ENCODE peak calls at places on chromosomes 13 and 19, in five cellular contexts. P is H9, T is iPS DF 6.9, L is cardiac muscle cell, Q is PC-3. Z is an unnamed sample.
A peak's percentile ranks its signal among the peaks of the same experiment; 100 is the strongest.

GRCh38 chr13:59409211-59409610 is 754.5 kb downstream of the DIAPH3 start:
- DNase-seq in P (peak; percentile 49), L (no peak), Q (no peak), T (no peak), Z (no peak)

GRCh38 chr19:42132030-42132628 is at the start of gene POU2F2:
- DNase-seq in L (no peak), Q (no peak), T (no peak), P (peak; percentile 60), Z (peak; percentile 96)

GRCh38 chr19:42111811-42112210 is 20.4 kb downstream of the POU2F2 start:
- DNase-seq in Q (no peak), T (no peak), L (no peak), P (no peak), Z (no peak)

GRCh38 chr19:12648088-12648487 is 18.5 kb downstream of the MAN2B1 start:
- DNase-seq in Q (no peak), T (no peak), L (no peak), P (peak; percentile 76), Z (no peak)

GRCh38 chr13:106232680-106233079 is 302.8 kb downstream of the EFNB2 start:
- DNase-seq in L (peak; percentile 25), T (no peak), P (no peak), Q (no peak), Z (no peak)

GRCh38 chr19:53511933-53512374 is 26.0 kb upstream of the ZNF331 start:
- DNase-seq in P (peak; percentile 90), Q (peak; percentile 63), L (peak; percentile 80), T (peak; percentile 71), Z (peak; percentile 92)

GRCh38 chr19:21604351-21604926 is 99.0 kb downstream of the ZNF429 start:
- DNase-seq in L (peak; percentile 26), T (no peak), Q (peak; percentile 34), P (no peak), Z (peak; percentile 62)

GRCh38 chr13:86082116-86082515 is 282.9 kb upstream of the SLITRK6 start:
- DNase-seq in Q (peak; percentile 40), P (no peak), T (no peak), L (no peak), Z (no peak)

GRCh38 chr19:40807147-40808020 is 8.4 kb downstream of the EGLN2 start:
- DNase-seq in T (no peak), P (peak; percentile 86), L (peak; percentile 34), Q (peak; percentile 49), Z (no peak)
- H3K4me1 ChIP-seq in T (peaks cover 1% of the 10 kb centered on the region), P (peaks cover 13% of the 10 kb centered on the region), L (peaks cover 33% of the 10 kb centered on the region), Q (peaks cover 12% of the 10 kb centered on the region), Z (peaks cover 49% of the 10 kb centered on the region)

GRCh38 chr13:20436505-20436904 is 89.2 kb downstream of the CRYL1 start:
- DNase-seq in L (no peak), Q (no peak), P (no peak), T (no peak), Z (no peak)
- H3K4me1 ChIP-seq in L (no peaks in the 10 kb centered on the region), Q (peaks cover 8% of the 10 kb centered on the region), P (no peaks in the 10 kb centered on the region), T (no peaks in the 10 kb centered on the region), Z (peaks cover 8% of the 10 kb centered on the region)

GRCh38 chr19:56107626-56108351 is 13.3 kb downstream of the ZNF787 start:
- DNase-seq in P (no peak), L (no peak), T (no peak), Q (no peak), Z (no peak)

GRCh38 chr19:56106993-56107392 is 14.1 kb downstream of the ZNF787 start:
- DNase-seq in L (no peak), Q (no peak), P (no peak), T (no peak), Z (no peak)

GRCh38 chr19:56110515-56111448 is 10.3 kb downstream of the ZNF787 start:
- DNase-seq in Q (no peak), T (no peak), L (peak; percentile 66), P (no peak), Z (no peak)

GRCh38 chr19:56109216-56109615 is 11.9 kb downstream of the ZNF787 start:
- DNase-seq in T (no peak), Q (no peak), P (no peak), L (no peak), Z (no peak)

DNA sequence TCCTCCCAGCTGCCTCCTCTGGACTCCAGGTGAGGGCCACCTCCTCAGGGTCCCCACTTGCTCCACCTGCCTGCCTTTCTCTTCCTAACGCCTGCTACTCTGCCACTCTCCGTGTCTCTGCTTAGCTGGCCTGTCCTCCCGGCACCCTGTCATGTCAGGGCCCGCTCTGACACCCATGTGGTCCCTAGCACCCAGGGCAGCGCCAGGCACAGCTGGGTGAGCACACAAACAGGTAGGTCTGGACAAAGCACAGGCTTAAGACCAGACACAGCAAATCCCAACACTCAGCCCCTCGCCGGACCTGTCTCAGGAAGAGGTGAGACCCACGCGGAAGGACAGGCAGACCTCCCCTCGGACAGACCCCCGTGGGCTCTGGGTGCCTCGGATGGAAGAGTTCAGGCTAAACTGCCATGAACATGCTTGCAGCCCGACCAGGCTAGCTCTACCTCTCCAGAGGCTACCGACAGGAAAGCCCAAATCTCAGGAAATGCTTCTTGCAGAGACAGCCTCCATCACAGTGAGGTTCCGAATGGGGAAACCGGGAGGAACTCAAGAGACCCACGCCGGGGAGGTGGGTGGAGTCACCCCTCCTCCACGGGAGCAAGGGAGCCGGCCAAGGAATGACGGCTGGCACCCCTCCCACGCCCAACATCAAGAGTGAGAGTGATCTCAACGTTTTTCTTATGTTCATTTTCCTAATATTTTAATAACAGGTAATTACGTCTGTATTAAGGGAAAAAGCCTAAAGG is 12.5 kb downstream of the ZNF787 start:
- DNase-seq in T (no peak), Q (no peak), P (no peak), L (no peak), Z (no peak)
- H3K4me1 ChIP-seq in T (peaks cover 20% of the 10 kb centered on the region), Q (no peaks in the 10 kb centered on the region), P (peaks cover 13% of the 10 kb centered on the region), L (peaks cover 55% of the 10 kb centered on the region), Z (peaks cover 35% of the 10 kb centered on the region)

GRCh38 chr13:98999635-98999952 is 21.7 kb upstream of the DOCK9 start:
- DNase-seq in L (no peak), Q (no peak), P (no peak), T (no peak), Z (no peak)
- H3K4me1 ChIP-seq in L (peaks cover 9% of the 10 kb centered on the region), Q (peaks cover 10% of the 10 kb centered on the region), P (peaks cover 7% of the 10 kb centered on the region), T (peaks cover 4% of the 10 kb centered on the region), Z (peaks cover 11% of the 10 kb centered on the region)

DNA sequence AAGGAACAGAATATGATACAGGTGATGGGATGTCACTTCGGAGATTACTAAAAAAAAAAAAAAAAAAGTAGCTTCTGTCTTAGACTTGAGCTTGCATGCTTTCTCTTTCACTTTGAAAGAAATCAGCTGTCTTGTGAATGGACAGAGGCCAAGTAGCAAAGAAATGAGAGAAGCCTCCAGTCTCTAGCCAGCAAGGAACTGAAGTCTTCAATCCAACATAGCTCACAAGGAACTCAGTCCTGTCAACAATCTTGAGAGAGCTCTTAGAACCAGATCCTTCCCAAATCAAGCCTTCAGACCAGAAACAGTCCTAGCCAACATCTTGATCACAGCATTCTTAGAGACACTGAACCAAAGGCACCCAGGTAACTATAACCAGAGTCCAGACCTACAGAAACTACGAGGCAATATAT is 7.7 kb downstream of the N4BP2L2 start:
- DNase-seq in P (no peak), L (no peak), Q (no peak), T (no peak), Z (no peak)
- H3K4me1 ChIP-seq in P (no peaks in the 10 kb centered on the region), L (peaks cover 25% of the 10 kb centered on the region), Q (peaks cover 10% of the 10 kb centered on the region), T (no peaks in the 10 kb centered on the region), Z (peaks cover 24% of the 10 kb centered on the region)

DNA sequence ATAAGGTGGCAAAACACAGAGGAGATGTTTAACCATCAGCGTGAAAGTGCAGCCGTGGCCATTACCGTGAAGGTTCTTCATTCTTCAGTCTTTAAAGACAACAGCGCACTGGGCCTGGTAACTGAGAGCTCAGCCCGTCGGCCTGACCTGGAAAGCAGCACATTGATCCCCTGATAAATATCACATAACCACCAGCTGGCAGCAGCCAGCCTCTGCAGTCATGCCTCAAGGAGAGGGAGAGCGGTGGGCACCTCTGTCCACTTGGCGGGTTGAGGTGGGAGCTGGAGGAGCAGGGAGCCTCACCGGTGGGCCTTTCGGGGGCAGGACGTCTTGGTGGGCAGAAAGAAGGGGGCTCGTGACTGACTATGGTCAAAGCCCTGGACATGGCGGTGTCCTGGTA is 58.1 kb downstream of the MCF2L start:
- DNase-seq in P (no peak), T (no peak), Q (no peak), L (no peak), Z (no peak)
- H3K4me1 ChIP-seq in P (no peaks in the 10 kb centered on the region), T (peaks cover 7% of the 10 kb centered on the region), Q (no peaks in the 10 kb centered on the region), L (peaks cover 21% of the 10 kb centered on the region), Z (no peaks in the 10 kb centered on the region)

DNA sequence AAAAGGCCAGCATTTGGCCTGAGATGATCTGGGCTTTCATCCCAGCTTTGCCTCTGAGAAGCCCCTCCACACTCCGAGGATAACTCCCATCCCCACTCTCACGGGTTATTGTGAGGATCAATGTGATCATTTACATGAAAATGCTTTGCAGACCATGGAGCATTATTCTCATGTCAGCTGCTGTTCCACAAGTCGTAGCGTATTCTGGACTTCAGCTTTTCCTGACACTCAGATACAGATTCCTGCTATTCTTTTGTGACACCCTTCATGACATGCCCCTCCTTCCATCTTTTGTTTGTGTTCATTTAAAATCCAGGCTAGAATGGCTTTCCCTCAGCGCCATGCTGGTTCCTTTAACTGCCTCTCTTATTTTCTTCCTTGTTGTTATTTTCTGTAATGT is 86.5 kb downstream of the NUFIP1 start:
- DNase-seq in P (no peak), L (no peak), Q (no peak), T (no peak), Z (no peak)
- H3K4me1 ChIP-seq in P (no peaks in the 10 kb centered on the region), L (peaks cover 4% of the 10 kb centered on the region), Q (peaks cover 13% of the 10 kb centered on the region), T (peaks cover 3% of the 10 kb centered on the region), Z (no peaks in the 10 kb centered on the region)

DNA sequence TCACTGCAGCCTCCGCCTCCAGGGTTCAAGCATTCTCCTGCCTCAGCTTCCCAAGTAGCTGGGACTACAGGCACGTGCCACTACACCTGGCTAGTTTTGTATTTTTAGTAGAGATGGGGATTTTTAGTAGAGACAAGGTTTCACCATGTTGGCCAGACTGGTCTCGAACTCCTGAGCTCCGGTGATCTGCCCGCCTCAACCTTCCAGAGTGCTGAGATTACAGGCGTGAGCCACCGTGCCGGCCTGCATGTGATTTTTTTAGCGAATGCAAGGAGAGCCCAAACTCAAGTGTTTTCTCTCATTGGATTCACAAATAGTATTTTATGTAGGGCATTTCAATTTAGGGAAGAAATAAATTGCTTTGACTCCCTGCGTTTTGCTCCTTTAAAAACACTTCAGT is 4.4 kb downstream of the ZMYM2 start:
- DNase-seq in Q (no peak), L (no peak), P (no peak), T (no peak), Z (no peak)
- H3K4me1 ChIP-seq in Q (peaks cover 25% of the 10 kb centered on the region), L (peaks cover 23% of the 10 kb centered on the region), P (no peaks in the 10 kb centered on the region), T (no peaks in the 10 kb centered on the region), Z (peaks cover 41% of the 10 kb centered on the region)

GRCh38 chr13:99330942-99331341 is 23.7 kb upstream of the GPR183 start:
- DNase-seq in P (no peak), L (no peak), T (no peak), Q (no peak), Z (no peak)
- H3K4me1 ChIP-seq in P (no peaks in the 10 kb centered on the region), L (peaks cover 3% of the 10 kb centered on the region), T (no peaks in the 10 kb centered on the region), Q (peaks cover 21% of the 10 kb centered on the region), Z (peaks cover 70% of the 10 kb centered on the region)